ENCODE peak calls at places on chromosome 4, in nine cellular contexts. One of them, this sample, is unnamed.

GRCh38 chr4:37522996-37523395 is 163.2 kb downstream of the RELL1 start:
- DNase-seq in H1: no peak
- DNase-seq in heart right ventricle: no peak
- DNase-seq in sigmoid colon: no peak
- DNase-seq in vagina: no peak
- DNase-seq in tibial artery: no peak
- DNase-seq in breast epithelium: no peak
- DNase-seq in CD8-positive, alpha-beta T cell: no peak
- DNase-seq in endodermal cell: no peak
- DNase-seq in this sample: no peak

GRCh38 chr4:61959087-61959486 is 759.0 kb downstream of the ADGRL3 start:
- DNase-seq in H1: no peak
- DNase-seq in heart right ventricle: no peak
- DNase-seq in sigmoid colon: no peak
- DNase-seq in vagina: no peak
- DNase-seq in tibial artery: no peak
- DNase-seq in breast epithelium: no peak
- DNase-seq in CD8-positive, alpha-beta T cell: no peak
- DNase-seq in endodermal cell: no peak
- DNase-seq in this sample: no peak

GRCh38 chr4:128787509-128788311 is 21.8 kb upstream of the JADE1 start:
- DNase-seq in H1: no peak
- DNase-seq in heart right ventricle: no peak
- DNase-seq in sigmoid colon: no peak
- DNase-seq in vagina: no peak
- DNase-seq in tibial artery: no peak
- DNase-seq in breast epithelium: no peak
- DNase-seq in CD8-positive, alpha-beta T cell: no peak
- DNase-seq in endodermal cell: no peak
- DNase-seq in this sample: no peak

GRCh38 chr4:110480031-110480549 is 4.1 kb downstream of the ENPEP start:
- DNase-seq in H1: no peak
- DNase-seq in heart right ventricle: peak; percentile 11
- DNase-seq in sigmoid colon: no peak
- DNase-seq in vagina: no peak
- DNase-seq in tibial artery: no peak
- DNase-seq in breast epithelium: no peak
- DNase-seq in CD8-positive, alpha-beta T cell: no peak
- DNase-seq in endodermal cell: no peak
- DNase-seq in this sample: no peak

GRCh38 chr4:122733805-122734155 is 1.3 kb downstream of the BBS12 start:
- DNase-seq in H1: no peak
- DNase-seq in heart right ventricle: no peak
- DNase-seq in sigmoid colon: no peak
- DNase-seq in vagina: no peak
- DNase-seq in tibial artery: no peak
- DNase-seq in breast epithelium: no peak
- DNase-seq in CD8-positive, alpha-beta T cell: no peak
- DNase-seq in endodermal cell: no peak
- DNase-seq in this sample: no peak

GRCh38 chr4:3046623-3047022 is 27.7 kb downstream of the HTT-AS start:
- DNase-seq in H1: no peak
- DNase-seq in heart right ventricle: no peak
- DNase-seq in sigmoid colon: no peak
- DNase-seq in vagina: no peak
- DNase-seq in tibial artery: no peak
- DNase-seq in breast epithelium: no peak
- DNase-seq in CD8-positive, alpha-beta T cell: no peak
- DNase-seq in endodermal cell: no peak
- DNase-seq in this sample: no peak

GRCh38 chr4:117577686-117578085 is 456.6 kb upstream of the NDST3 start:
- DNase-seq in H1: no peak
- DNase-seq in heart right ventricle: no peak
- DNase-seq in sigmoid colon: no peak
- DNase-seq in vagina: no peak
- DNase-seq in tibial artery: no peak
- DNase-seq in breast epithelium: no peak
- DNase-seq in CD8-positive, alpha-beta T cell: no peak
- DNase-seq in endodermal cell: no peak
- DNase-seq in this sample: no peak

GRCh38 chr4:99506781-99507180 is 4.0 kb upstream of the C4orf17 start:
- DNase-seq in H1: no peak
- DNase-seq in heart right ventricle: no peak
- DNase-seq in sigmoid colon: no peak
- DNase-seq in vagina: no peak
- DNase-seq in tibial artery: no peak
- DNase-seq in breast epithelium: no peak
- DNase-seq in CD8-positive, alpha-beta T cell: no peak
- DNase-seq in endodermal cell: no peak
- DNase-seq in this sample: no peak

GRCh38 chr4:6332042-6332668 is 62.5 kb downstream of the WFS1 start:
- DNase-seq in H1: no peak
- DNase-seq in heart right ventricle: no peak
- DNase-seq in sigmoid colon: no peak
- DNase-seq in vagina: no peak
- DNase-seq in tibial artery: no peak
- DNase-seq in breast epithelium: no peak
- DNase-seq in CD8-positive, alpha-beta T cell: no peak
- DNase-seq in endodermal cell: peak; percentile 88
- DNase-seq in this sample: no peak

GRCh38 chr4:25031077-25031606 is 396 bp upstream of the LGI2 start:
- DNase-seq in H1: no peak
- DNase-seq in heart right ventricle: no peak
- DNase-seq in sigmoid colon: peak; percentile 68
- DNase-seq in vagina: no peak
- DNase-seq in tibial artery: peak; percentile 75
- DNase-seq in breast epithelium: no peak
- DNase-seq in CD8-positive, alpha-beta T cell: no peak
- DNase-seq in endodermal cell: peak; percentile 82
- DNase-seq in this sample: no peak

GRCh38 chr4:687048-687974 is 1.6 kb downstream of the SLC49A3 start:
- DNase-seq in H1: no peak
- DNase-seq in heart right ventricle: peak; percentile 90
- DNase-seq in sigmoid colon: peak; percentile 95
- DNase-seq in vagina: no peak
- DNase-seq in tibial artery: peak; percentile 92
- DNase-seq in breast epithelium: peak; percentile 89
- DNase-seq in CD8-positive, alpha-beta T cell: no peak
- DNase-seq in endodermal cell: peak; percentile 79
- DNase-seq in this sample: no peak

GRCh38 chr4:30728291-30728690 is 8.1 kb downstream of the PCDH7 start:
- DNase-seq in H1: no peak
- DNase-seq in heart right ventricle: no peak
- DNase-seq in sigmoid colon: no peak
- DNase-seq in vagina: no peak
- DNase-seq in tibial artery: no peak
- DNase-seq in breast epithelium: no peak
- DNase-seq in CD8-positive, alpha-beta T cell: no peak
- DNase-seq in endodermal cell: no peak
- DNase-seq in this sample: no peak

GRCh38 chr4:141002323-141002805 is 130.9 kb downstream of the RNF150 start:
- DNase-seq in H1: no peak
- DNase-seq in heart right ventricle: no peak
- DNase-seq in sigmoid colon: peak; percentile 69
- DNase-seq in vagina: no peak
- DNase-seq in tibial artery: no peak
- DNase-seq in breast epithelium: no peak
- DNase-seq in CD8-positive, alpha-beta T cell: no peak
- DNase-seq in endodermal cell: no peak
- DNase-seq in this sample: no peak

GRCh38 chr4:78776031-78776728 is at the start of gene BMP2K:
- DNase-seq in H1: peak; percentile 39
- DNase-seq in heart right ventricle: peak; percentile 81
- DNase-seq in sigmoid colon: peak; percentile 89
- DNase-seq in vagina: no peak
- DNase-seq in tibial artery: peak; percentile 89
- DNase-seq in breast epithelium: peak; percentile 78
- DNase-seq in CD8-positive, alpha-beta T cell: peak; percentile 78
- DNase-seq in endodermal cell: peak; percentile 95
- DNase-seq in this sample: peak; percentile 43

GRCh38 chr4:163157157-163157556 is 9.5 kb downstream of the NAF1 start:
- DNase-seq in H1: no peak
- DNase-seq in heart right ventricle: no peak
- DNase-seq in sigmoid colon: no peak
- DNase-seq in vagina: no peak
- DNase-seq in tibial artery: no peak
- DNase-seq in breast epithelium: no peak
- DNase-seq in CD8-positive, alpha-beta T cell: no peak
- DNase-seq in endodermal cell: no peak
- DNase-seq in this sample: no peak

GRCh38 chr4:8099981-8100464 is 58.6 kb downstream of the ABLIM2 start:
- DNase-seq in H1: no peak
- DNase-seq in heart right ventricle: peak; percentile 34
- DNase-seq in sigmoid colon: no peak
- DNase-seq in vagina: no peak
- DNase-seq in tibial artery: no peak
- DNase-seq in breast epithelium: no peak
- DNase-seq in CD8-positive, alpha-beta T cell: no peak
- DNase-seq in endodermal cell: no peak
- DNase-seq in this sample: no peak

GRCh38 chr4:163107754-163108153 is 58.9 kb downstream of the NAF1 start:
- DNase-seq in H1: no peak
- DNase-seq in heart right ventricle: no peak
- DNase-seq in sigmoid colon: no peak
- DNase-seq in vagina: no peak
- DNase-seq in tibial artery: no peak
- DNase-seq in breast epithelium: no peak
- DNase-seq in CD8-positive, alpha-beta T cell: no peak
- DNase-seq in endodermal cell: no peak
- DNase-seq in this sample: no peak

DNA sequence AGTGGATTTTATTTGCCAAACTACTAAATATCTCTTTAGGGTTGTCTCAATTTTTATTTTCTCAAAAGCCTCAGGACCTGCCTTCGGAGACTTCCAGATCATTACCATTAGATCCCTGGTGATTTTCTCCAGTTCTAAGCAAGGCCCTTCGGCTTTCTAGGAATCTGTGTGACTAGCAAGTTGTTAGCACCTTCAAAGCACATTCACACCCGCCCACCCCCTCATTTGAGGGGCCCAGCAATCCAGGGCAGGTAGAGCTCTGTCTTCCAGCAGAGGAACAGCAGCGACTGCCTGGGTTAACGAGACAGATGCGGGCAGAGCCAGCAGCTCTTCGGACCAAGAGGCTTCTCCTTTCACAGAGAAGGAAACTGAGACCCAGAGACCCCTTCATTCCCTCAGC is 2.0 kb downstream of the WDR1 start:
- DNase-seq in H1: no peak
- DNase-seq in heart right ventricle: no peak
- DNase-seq in sigmoid colon: no peak
- DNase-seq in vagina: no peak
- DNase-seq in tibial artery: no peak
- DNase-seq in breast epithelium: no peak
- DNase-seq in CD8-positive, alpha-beta T cell: no peak
- DNase-seq in endodermal cell: peak; percentile 74
- DNase-seq in this sample: no peak
- H3K4me1 ChIP-seq in H1: peaks cover 18% of the 10 kb centered on the region
- H3K4me1 ChIP-seq in heart right ventricle: peaks cover 49% of the 10 kb centered on the region
- H3K4me1 ChIP-seq in sigmoid colon: peaks cover 85% of the 10 kb centered on the region
- H3K4me1 ChIP-seq in vagina: peaks cover 77% of the 10 kb centered on the region
- H3K4me1 ChIP-seq in tibial artery: no peaks in the 10 kb centered on the region
- H3K4me1 ChIP-seq in breast epithelium: peaks cover 19% of the 10 kb centered on the region
- H3K4me1 ChIP-seq in CD8-positive, alpha-beta T cell: peaks cover 81% of the 10 kb centered on the region
- H3K4me1 ChIP-seq in endodermal cell: peaks cover 32% of the 10 kb centered on the region
- H3K4me1 ChIP-seq in this sample: peaks cover 51% of the 10 kb centered on the region

DNA sequence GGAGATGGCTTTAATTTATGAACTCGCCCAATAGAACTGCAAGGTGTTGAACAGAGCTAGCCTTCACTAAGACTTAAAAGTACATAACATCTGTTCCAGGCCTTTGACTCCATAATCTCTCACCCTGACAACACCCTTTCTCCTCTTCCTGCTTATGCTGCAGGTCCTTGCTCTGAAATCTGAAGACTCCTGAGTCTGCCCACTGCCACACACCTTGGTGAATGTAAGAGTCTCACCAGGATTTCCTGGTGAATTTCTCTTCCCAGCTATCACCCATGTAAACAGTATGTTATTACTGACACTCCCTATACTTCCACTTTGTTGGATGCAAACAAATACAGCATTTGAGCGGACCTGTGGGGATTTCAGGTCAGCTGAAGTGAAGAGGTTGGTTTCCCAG is 17.8 kb upstream of the SLC39A8 start:
- DNase-seq in H1: no peak
- DNase-seq in heart right ventricle: no peak
- DNase-seq in sigmoid colon: no peak
- DNase-seq in vagina: no peak
- DNase-seq in tibial artery: no peak
- DNase-seq in breast epithelium: no peak
- DNase-seq in CD8-positive, alpha-beta T cell: no peak
- DNase-seq in endodermal cell: no peak
- DNase-seq in this sample: no peak
- TF ChIP-seq CTCF in H1: no peak
- TF ChIP-seq CTCF in heart right ventricle: no peak
- TF ChIP-seq CTCF in sigmoid colon: no peak
- TF ChIP-seq CTCF in vagina: no peak
- TF ChIP-seq CTCF in tibial artery: no peak
- TF ChIP-seq CTCF in breast epithelium: no peak
- TF ChIP-seq CTCF in CD8-positive, alpha-beta T cell: no peak
- TF ChIP-seq CTCF in endodermal cell: no peak
- TF ChIP-seq CTCF in this sample: no peak

DNA sequence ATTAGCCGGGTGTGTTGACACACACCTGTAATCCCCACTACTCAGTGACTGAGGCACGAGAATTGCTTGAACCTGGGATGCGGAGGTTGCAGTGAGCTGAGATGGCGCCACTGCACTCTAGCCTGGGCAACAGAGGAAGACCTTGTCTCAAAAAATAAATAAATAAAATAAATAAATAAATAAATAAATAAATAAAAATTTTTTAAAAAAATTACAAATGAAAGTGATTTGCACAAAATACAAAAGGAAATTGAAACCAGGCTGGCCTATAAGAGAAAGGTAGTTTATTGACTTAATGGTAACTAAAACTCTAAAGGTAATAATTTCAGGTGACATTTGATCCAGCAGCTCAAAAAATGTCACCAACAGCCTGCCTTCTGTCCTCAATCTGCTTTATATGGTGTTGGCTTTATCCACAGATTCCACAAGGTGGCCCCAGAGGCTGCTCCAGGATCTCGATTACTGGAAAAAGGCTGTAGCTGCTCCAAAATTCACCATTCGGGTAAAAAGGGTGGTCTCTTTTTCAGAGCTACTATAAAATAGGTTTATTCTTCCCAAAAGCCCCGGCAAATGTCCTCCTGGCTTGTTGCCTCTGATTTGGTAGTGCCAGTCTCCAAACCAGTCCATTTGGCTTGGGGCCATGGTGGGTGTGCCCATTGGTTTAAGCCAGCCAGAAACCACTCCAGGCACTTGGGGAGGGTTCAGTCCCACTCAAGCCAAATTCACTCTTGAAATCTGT is 61.4 kb upstream of the TRIM2 start:
- DNase-seq in H1: no peak
- DNase-seq in heart right ventricle: peak; percentile 72
- DNase-seq in sigmoid colon: peak; percentile 82
- DNase-seq in vagina: no peak
- DNase-seq in tibial artery: peak; percentile 80
- DNase-seq in breast epithelium: peak; percentile 68
- DNase-seq in CD8-positive, alpha-beta T cell: peak; percentile 58
- DNase-seq in endodermal cell: peak; percentile 91
- DNase-seq in this sample: no peak
- H3K4me1 ChIP-seq in H1: peaks cover 8% of the 10 kb centered on the region
- H3K4me1 ChIP-seq in heart right ventricle: peaks cover 8% of the 10 kb centered on the region
- H3K4me1 ChIP-seq in sigmoid colon: peaks cover 14% of the 10 kb centered on the region
- H3K4me1 ChIP-seq in vagina: peaks cover 7% of the 10 kb centered on the region
- H3K4me1 ChIP-seq in tibial artery: no peaks in the 10 kb centered on the region
- H3K4me1 ChIP-seq in breast epithelium: peaks cover 6% of the 10 kb centered on the region
- H3K4me1 ChIP-seq in CD8-positive, alpha-beta T cell: no peaks in the 10 kb centered on the region
- H3K4me1 ChIP-seq in endodermal cell: peaks cover 3% of the 10 kb centered on the region
- H3K4me1 ChIP-seq in this sample: no peaks in the 10 kb centered on the region

GRCh38 chr4:73964862-73965611 is 16.8 kb downstream of the PF4 start:
- DNase-seq in H1: no peak
- DNase-seq in heart right ventricle: no peak
- DNase-seq in sigmoid colon: no peak
- DNase-seq in vagina: no peak
- DNase-seq in tibial artery: no peak
- DNase-seq in breast epithelium: no peak
- DNase-seq in CD8-positive, alpha-beta T cell: no peak
- DNase-seq in endodermal cell: peak; percentile 93
- DNase-seq in this sample: no peak
- TF ChIP-seq CTCF in H1: peak; percentile 92
- TF ChIP-seq CTCF in heart right ventricle: no peak
- TF ChIP-seq CTCF in sigmoid colon: no peak
- TF ChIP-seq CTCF in vagina: no peak
- TF ChIP-seq CTCF in tibial artery: no peak
- TF ChIP-seq CTCF in breast epithelium: no peak
- TF ChIP-seq CTCF in CD8-positive, alpha-beta T cell: no peak
- TF ChIP-seq CTCF in endodermal cell: peak; percentile 83
- TF ChIP-seq CTCF in this sample: no peak